ENCODE peak calls at places on chromosome 2, in six cellular contexts. P, U, H, X, I and F are unnamed samples.

GRCh38 chr2:41414486-41415230 is 633.2 kb upstream of the PKDCC start:
- DNase-seq in X (peak), H (no peak), U (no peak), I (no peak), P (no peak), F (no peak)

GRCh38 chr2:19357383-19358241 is 811 bp downstream of the OSR1 start:
- DNase-seq in I (peak), X (no peak), U (no peak), H (peak), P (no peak), F (no peak)

GRCh38 chr2:203328735-203329549 is 748 bp downstream of the ABI2 start:
- DNase-seq in P (peak), X (peak), H (peak), I (peak), U (peak), F (peak)

GRCh38 chr2:106147665-106148064 is 46.4 kb downstream of the UXS1 start:
- DNase-seq in I (no peak), P (no peak), H (no peak), U (no peak), X (no peak), F (no peak)

GRCh38 chr2:150575861-150576260 is 88.4 kb upstream of the RND3 start:
- DNase-seq in P (no peak), H (no peak), I (no peak), U (no peak), X (no peak), F (no peak)

GRCh38 chr2:17628349-17629261 is 88.1 kb downstream of the VSNL1 start:
- DNase-seq in P (no peak), I (no peak), U (no peak), X (no peak), H (no peak), F (no peak)

GRCh38 chr2:43269074-43269572 is 42.7 kb upstream of the ZFP36L2 start:
- DNase-seq in X (no peak), P (no peak), U (no peak), H (no peak), I (no peak), F (no peak)

GRCh38 chr2:132489150-132489549 is 72.5 kb downstream of the GPR39 start:
- DNase-seq in P (no peak), H (peak), I (peak), U (no peak), X (no peak), F (no peak)

GRCh38 chr2:117828870-117829269 is 14.4 kb downstream of the DDX18 start:
- DNase-seq in U (no peak), P (no peak), X (no peak), I (no peak), H (no peak), F (no peak)

GRCh38 chr2:224650815-224651439 is 65.2 kb downstream of the CCDC195 start:
- DNase-seq in U (no peak), X (peak), I (no peak), H (no peak), P (no peak), F (no peak)

GRCh38 chr2:119764832-119765231 is 5.1 kb downstream of the PTPN4 start:
- DNase-seq in I (no peak), U (no peak), H (no peak), P (no peak), X (no peak), F (no peak)

GRCh38 chr2:71306762-71307161 is 24.8 kb upstream of the ZNF638 start:
- DNase-seq in I (no peak), H (no peak), X (no peak), U (no peak), P (no peak), F (no peak)

GRCh38 chr2:85523062-85523905 is 15.7 kb upstream of the MAT2A start:
- DNase-seq in U (no peak), H (no peak), P (no peak), I (no peak), X (no peak), F (no peak)